ENCODE peak calls at places on chromosomes 12 and 14, in seven cellular contexts. M is HepG2, K is K562, C is SK-N-SH, R is GM12892, X is GM12878, W is H1. T is an unnamed sample.

GRCh38 chr12:8226355-8226754 is 1.1 kb downstream of the FAM90A1 start:
- DNase-seq in M (no peak), K (no peak), C (no peak), R (no peak), X (no peak), W (peak; percentile 23), T (no peak)

GRCh38 chr14:101110729-101111619 is 207.5 kb upstream of the RTL1 start:
- DNase-seq in M (no peak), K (no peak), C (peak; percentile 28), R (peak; percentile 7), X (no peak), W (peak; percentile 29), T (no peak)

GRCh38 chr12:31386364-31386777 is 60.4 kb upstream of the SINHCAF start:
- DNase-seq in M (no peak), K (no peak), C (no peak), R (no peak), X (no peak), W (peak; percentile 65), T (no peak)

GRCh38 chr12:66653801-66654200 is 25.1 kb downstream of the GRIP1 start:
- DNase-seq in M (no peak), K (no peak), C (no peak), R (no peak), X (no peak), W (no peak), T (no peak)

GRCh38 chr12:17372508-17372907 is 717.5 kb downstream of the RERGL start:
- DNase-seq in M (no peak), K (no peak), C (no peak), R (no peak), X (no peak), W (no peak), T (no peak)

GRCh38 chr12:9750276-9751203 is 10.2 kb downstream of the CD69 start:
- DNase-seq in M (peak; percentile 47), K (peak; percentile 66), C (peak; percentile 67), R (no peak), X (no peak), W (no peak), T (no peak)

GRCh38 chr12:111585619-111586135 is 13.4 kb downstream of the ATXN2 start:
- DNase-seq in M (no peak), K (no peak), C (no peak), R (no peak), X (no peak), W (no peak), T (no peak)

GRCh38 chr12:29051221-29051620 is 97.9 kb upstream of the FAR2 start:
- DNase-seq in M (no peak), K (no peak), C (no peak), R (no peak), X (no peak), W (no peak), T (no peak)

GRCh38 chr12:70543444-70543843 is 93.8 kb downstream of the PTPRB start:
- DNase-seq in M (peak; percentile 41), K (no peak), C (no peak), R (no peak), X (no peak), W (no peak), T (no peak)

GRCh38 chr14:87397499-87397898 is 595.5 kb downstream of the GALC start:
- DNase-seq in M (no peak), K (no peak), C (no peak), R (no peak), X (no peak), W (no peak), T (peak; percentile 0)

GRCh38 chr14:69710378-69710777 is 56.6 kb upstream of the SRSF5 start:
- DNase-seq in M (no peak), K (no peak), C (no peak), R (no peak), X (no peak), W (no peak), T (no peak)

GRCh38 chr14:104602315-104602932 is 2.1 kb downstream of the TMEM179 start:
- DNase-seq in M (no peak), K (no peak), C (peak; percentile 14), R (no peak), X (no peak), W (no peak), T (no peak)

GRCh38 chr12:3218150-3218845 is 141.1 kb downstream of the TSPAN9 start:
- DNase-seq in M (no peak), K (no peak), C (peak; percentile 87), R (no peak), X (no peak), W (no peak), T (no peak)

GRCh38 chr12:116172224-116172849 is 105.2 kb downstream of the MED13L start:
- DNase-seq in M (no peak), K (peak; percentile 18), C (no peak), R (peak; percentile 5), X (no peak), W (no peak), T (no peak)

GRCh38 chr14:101078105-101078891 is 174.8 kb upstream of the RTL1 start:
- DNase-seq in M (no peak), K (no peak), C (no peak), R (no peak), X (no peak), W (no peak), T (no peak)

GRCh38 chr12:95336387-95337067 is 118.9 kb downstream of the VEZT start:
- DNase-seq in M (peak; percentile 86), K (no peak), C (peak; percentile 86), R (no peak), X (no peak), W (peak; percentile 74), T (no peak)

GRCh38 chr14:37170993-37171392 is 1.4 kb downstream of the SLC25A21 start:
- DNase-seq in M (no peak), K (no peak), C (no peak), R (no peak), X (no peak), W (no peak), T (no peak)

GRCh38 chr12:121576851-121577391 is 3.9 kb downstream of the KDM2B start:
- DNase-seq in M (peak; percentile 40), K (no peak), C (no peak), R (no peak), X (no peak), W (peak; percentile 66), T (no peak)

GRCh38 chr14:93239869-93240677 is 33.0 kb downstream of the UBR7 start:
- DNase-seq in M (no peak), K (no peak), C (no peak), R (no peak), X (no peak), W (no peak), T (no peak)

GRCh38 chr12:9906888-9907287 is 25.3 kb downstream of the CLEC2A start:
- DNase-seq in M (no peak), K (no peak), C (no peak), R (no peak), X (no peak), W (no peak), T (no peak)

GRCh38 chr14:106490442-106490841 is 964.1 kb downstream of the TMEM121 start:
- DNase-seq in M (no peak), K (no peak), C (no peak), R (no peak), X (no peak), W (no peak), T (no peak)

GRCh38 chr14:106489112-106489881 is 962.9 kb downstream of the TMEM121 start:
- DNase-seq in M (no peak), K (no peak), C (no peak), R (no peak), X (no peak), W (no peak), T (no peak)

GRCh38 chr14:106493962-106494823 is 967.8 kb downstream of the TMEM121 start:
- DNase-seq in M (no peak), K (no peak), C (no peak), R (no peak), X (no peak), W (no peak), T (no peak)

GRCh38 chr14:106488293-106488692 is 961.9 kb downstream of the TMEM121 start:
- DNase-seq in M (no peak), K (no peak), C (no peak), R (no peak), X (no peak), W (no peak), T (no peak)

GRCh38 chr14:106491851-106492250 is 965.5 kb downstream of the TMEM121 start:
- DNase-seq in M (no peak), K (no peak), C (no peak), R (no peak), X (no peak), W (peak; percentile 48), T (no peak)
- TF ChIP-seq TAF1 in M (no peak), K (no peak), C (no peak), R (no peak), X (no peak), W (no peak), T (no peak)

DNA sequence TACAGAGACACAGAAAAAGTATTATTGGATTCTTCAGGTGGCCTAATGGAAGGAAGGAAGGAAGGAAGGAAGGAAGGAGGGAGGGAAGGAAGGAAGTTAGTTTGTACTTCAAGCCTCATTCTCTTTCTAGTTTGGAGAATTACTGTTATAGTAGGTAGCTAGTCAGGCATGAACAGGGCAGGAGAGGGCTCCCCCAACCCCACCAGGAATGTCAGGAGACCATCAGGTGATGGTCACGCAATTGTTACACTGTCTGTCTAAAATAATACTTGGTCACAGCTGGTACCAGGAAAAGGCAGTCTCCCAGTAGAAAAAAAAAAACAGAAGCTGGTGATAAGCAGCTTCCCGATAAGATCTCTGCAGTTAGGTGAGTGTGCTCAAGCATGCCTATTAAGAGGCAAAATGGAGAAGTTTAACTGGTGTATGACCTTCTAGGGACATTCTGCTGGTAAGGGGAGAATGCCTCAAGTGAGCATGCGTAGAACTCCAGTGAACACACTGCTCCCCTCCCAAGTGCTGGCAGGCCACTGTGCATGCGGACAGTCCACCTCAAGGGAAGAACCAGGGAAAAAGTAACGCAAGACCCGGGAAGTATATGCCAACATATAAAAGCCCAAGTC is 358.4 kb upstream of the SOX5 start:
- DNase-seq in M (no peak), K (no peak), C (no peak), R (no peak), X (no peak), W (no peak), T (no peak)
- TF ChIP-seq TAF1 in M (no peak), K (no peak), C (no peak), R (no peak), X (no peak), W (no peak), T (no peak)

DNA sequence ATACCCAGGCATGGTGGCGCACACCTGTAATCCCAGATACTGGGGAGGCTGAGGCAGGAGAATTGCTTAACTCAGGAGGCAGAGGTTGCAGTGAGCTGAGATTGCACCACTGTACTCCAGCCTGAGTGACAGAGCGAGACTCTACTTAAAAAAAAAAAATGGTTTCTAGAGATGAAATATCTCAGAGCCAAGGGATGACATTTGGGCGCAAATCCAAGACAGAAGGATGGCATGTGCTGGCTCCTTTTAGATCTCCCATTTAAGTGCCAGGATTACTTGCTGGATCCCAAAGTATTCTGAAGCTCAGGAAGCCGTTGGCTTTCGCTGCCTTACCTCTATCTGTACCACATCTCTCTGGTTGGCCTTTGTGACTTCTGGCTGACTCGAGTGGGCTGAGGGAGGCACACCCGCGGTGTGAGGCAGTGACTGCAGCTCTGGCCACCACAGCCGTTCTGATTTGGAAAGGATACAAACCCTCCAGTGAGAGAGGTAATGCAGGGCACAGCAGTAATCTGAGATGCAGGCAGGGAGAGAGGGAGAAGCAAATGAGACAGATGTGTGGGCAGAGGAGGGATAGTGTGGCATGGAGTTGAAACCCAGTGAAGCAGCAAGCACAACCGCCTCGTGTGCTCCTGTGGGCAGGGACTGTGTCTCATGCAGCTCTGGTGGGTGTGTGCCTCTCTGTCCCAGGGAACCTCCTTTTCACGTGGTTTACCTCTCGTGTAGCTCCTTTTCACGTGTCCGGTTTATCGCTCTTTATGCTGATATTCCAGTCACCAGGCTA is 4.9 kb downstream of the B4GALNT3 start:
- DNase-seq in M (no peak), K (no peak), C (no peak), R (no peak), X (no peak), W (no peak), T (no peak)
- TF ChIP-seq TAF1 in M (no peak), K (no peak), C (no peak), R (no peak), X (no peak), W (no peak), T (no peak)

GRCh38 chr14:24059841-24060388 is 8.1 kb downstream of the CARMIL3 start:
- DNase-seq in M (no peak), K (no peak), C (peak; percentile 5), R (no peak), X (no peak), W (no peak), T (no peak)
- TF ChIP-seq TAF1 in M (no peak), K (no peak), C (no peak), R (no peak), X (no peak), W (no peak), T (no peak)

T was measured in GM12891.